ENCODE peak calls at places on chromosomes 7 and 10, in eight cellular contexts. I, O, D, X, B, T, A and H are unnamed samples.
A peak's percentile ranks its signal among the peaks of the same experiment; 100 is the strongest.

GRCh38 chr10:118321724-118322575 is 20.2 kb downstream of the FAM204A start:
- DNase-seq in I (no peak), O (no peak), D (no peak), X (no peak), B (no peak), T (no peak), A (no peak), H (no peak)

GRCh38 chr7:1883031-1883761 is 213.1 kb downstream of the ELFN1 start:
- DNase-seq in I (no peak), O (peak; percentile 55), D (no peak), X (no peak), B (no peak), T (peak; percentile 82), A (no peak), H (peak; percentile 47)

GRCh38 chr7:150631866-150632864 is at the start of gene GIMAP6:
- DNase-seq in I (no peak), O (no peak), D (no peak), X (peak; percentile 13), B (no peak), T (no peak), A (no peak), H (no peak)

GRCh38 chr7:50647286-50647980 is 82.2 kb upstream of the DDC start:
- DNase-seq in I (no peak), O (no peak), D (no peak), X (no peak), B (no peak), T (no peak), A (no peak), H (no peak)

GRCh38 chr7:122055072-122055471 is 89.0 kb downstream of the AASS start:
- DNase-seq in I (no peak), O (no peak), D (no peak), X (no peak), B (no peak), T (no peak), A (no peak), H (no peak)

GRCh38 chr7:130274983-130275649 is 8.5 kb downstream of the CPA2 start:
- DNase-seq in I (no peak), O (no peak), D (no peak), X (no peak), B (peak; percentile 87), T (no peak), A (no peak), H (no peak)

GRCh38 chr10:51369903-51370302 is 295.6 kb downstream of the PRKG1 start:
- DNase-seq in I (no peak), O (peak; percentile 55), D (no peak), X (no peak), B (no peak), T (peak; percentile 79), A (no peak), H (no peak)

GRCh38 chr7:145957160-145957890 is 159.3 kb upstream of the CNTNAP2 start:
- DNase-seq in I (no peak), O (no peak), D (no peak), X (no peak), B (no peak), T (no peak), A (no peak), H (no peak)

GRCh38 chr7:19117081-19117869 is at the start of gene TWIST1:
- DNase-seq in I (peak; percentile 37), O (peak; percentile 90), D (peak; percentile 79), X (no peak), B (peak; percentile 73), T (peak; percentile 94), A (no peak), H (peak; percentile 9)

GRCh38 chr10:25125151-25125550 is 49.6 kb upstream of the GPR158 start:
- DNase-seq in I (no peak), O (no peak), D (no peak), X (no peak), B (no peak), T (no peak), A (peak; percentile 60), H (no peak)

GRCh38 chr10:15346440-15347141 is 24.5 kb downstream of the FAM171A1 start:
- DNase-seq in I (no peak), O (no peak), D (peak; percentile 72), X (no peak), B (no peak), T (peak; percentile 55), A (no peak), H (no peak)

GRCh38 chr10:119680668-119681070 is 29.5 kb downstream of the BAG3 start:
- DNase-seq in I (no peak), O (no peak), D (no peak), X (no peak), B (no peak), T (peak; percentile 30), A (no peak), H (no peak)

GRCh38 chr7:32070051-32070405 is 179 bp downstream of the PDE1C start:
- DNase-seq in I (no peak), O (no peak), D (no peak), X (no peak), B (no peak), T (no peak), A (no peak), H (no peak)

GRCh38 chr10:17781856-17782255 is 27.3 kb upstream of the MRC1 start:
- DNase-seq in I (no peak), O (no peak), D (no peak), X (no peak), B (no peak), T (no peak), A (no peak), H (peak; percentile 7)

GRCh38 chr7:70406419-70407189 is 725.3 kb upstream of the GALNT17 start:
- DNase-seq in I (no peak), O (peak; percentile 12), D (no peak), X (no peak), B (no peak), T (no peak), A (no peak), H (no peak)

GRCh38 chr7:81333004-81333403 is 414.2 kb upstream of the SEMA3C start:
- DNase-seq in I (no peak), O (peak; percentile 20), D (no peak), X (no peak), B (no peak), T (peak; percentile 76), A (no peak), H (no peak)

GRCh38 chr7:151244156-151244870 is 4.2 kb downstream of the SMARCD3 start:
- DNase-seq in I (no peak), O (no peak), D (no peak), X (peak; percentile 72), B (peak; percentile 51), T (peak; percentile 44), A (peak; percentile 24), H (peak; percentile 61)

GRCh38 chr7:148712610-148713330 is 14.1 kb downstream of the CUL1 start:
- DNase-seq in I (no peak), O (no peak), D (no peak), X (no peak), B (no peak), T (no peak), A (no peak), H (no peak)

GRCh38 chr7:47370461-47371042 is 211.4 kb downstream of the TNS3 start:
- DNase-seq in I (no peak), O (no peak), D (no peak), X (no peak), B (no peak), T (no peak), A (no peak), H (no peak)

GRCh38 chr7:1647961-1648631 is 22.0 kb upstream of the ELFN1 start:
- DNase-seq in I (no peak), O (no peak), D (no peak), X (no peak), B (no peak), T (no peak), A (no peak), H (peak; percentile 92)

GRCh38 chr10:118798186-118798811 is 43.5 kb upstream of the CACUL1 start:
- DNase-seq in I (no peak), O (peak; percentile 19), D (no peak), X (no peak), B (no peak), T (no peak), A (no peak), H (no peak)

GRCh38 chr10:80860719-80861118 is 323.0 kb downstream of the SH2D4B start:
- DNase-seq in I (no peak), O (no peak), D (no peak), X (no peak), B (no peak), T (no peak), A (no peak), H (no peak)

GRCh38 chr10:21727452-21728168 is 193.6 kb downstream of the MLLT10 start:
- DNase-seq in I (no peak), O (no peak), D (no peak), X (no peak), B (no peak), T (no peak), A (no peak), H (no peak)

GRCh38 chr7:40572810-40573470 is 438.1 kb downstream of the SUGCT start:
- DNase-seq in I (no peak), O (peak; percentile 95), D (no peak), X (no peak), B (no peak), T (peak; percentile 93), A (no peak), H (no peak)